ENCODE peak calls at places on chromosomes 7 and 10, in seven cellular contexts. E, F, X, M, R, U and I are unnamed samples.

GRCh38 chr7:116180302-116180701 is 30.0 kb upstream of the TES start:
- DNase-seq in E (peak), F (no peak), X (peak), M (peak), R (peak), U (peak), I (peak)

GRCh38 chr10:130428936-130429335 is 292.7 kb downstream of the GLRX3 start:
- DNase-seq in E (no peak), F (no peak), X (no peak), M (no peak), R (no peak), U (no peak), I (no peak)

GRCh38 chr7:151085691-151086620 is at the start of gene AGAP3:
- DNase-seq in E (peak), F (peak), X (peak), M (peak), R (peak), U (peak), I (peak)

GRCh38 chr7:16926283-16926682 is 44.5 kb upstream of the AGR3 start:
- DNase-seq in E (peak), F (no peak), X (peak), M (peak), R (no peak), U (peak), I (no peak)

GRCh38 chr10:96422525-96422924 is 63.7 kb upstream of the OPALIN start:
- DNase-seq in E (no peak), F (no peak), X (no peak), M (no peak), R (no peak), U (no peak), I (no peak)

GRCh38 chr7:50657341-50657873 is 92.2 kb upstream of the DDC start:
- DNase-seq in E (peak), F (no peak), X (peak), M (no peak), R (no peak), U (peak), I (no peak)

GRCh38 chr7:44275829-44276570 is 49.4 kb downstream of the CAMK2B start:
- DNase-seq in E (no peak), F (peak), X (peak), M (peak), R (peak), U (no peak), I (peak)

GRCh38 chr10:17216901-17217395 is 11.1 kb upstream of the VIM start:
- DNase-seq in E (no peak), F (no peak), X (peak), M (no peak), R (no peak), U (no peak), I (no peak)

GRCh38 chr7:135980665-135981180 is 3.6 kb upstream of the MTPN start:
- DNase-seq in E (peak), F (no peak), X (peak), M (no peak), R (no peak), U (peak), I (no peak)

GRCh38 chr7:135977020-135977741 is at the start of gene MTPN:
- DNase-seq in E (peak), F (peak), X (peak), M (peak), R (peak), U (peak), I (peak)

GRCh38 chr7:135979674-135980660 is 2.8 kb upstream of the MTPN start:
- DNase-seq in E (peak), F (no peak), X (peak), M (no peak), R (no peak), U (peak), I (no peak)

GRCh38 chr7:135977742-135978066 is 545 bp upstream of the MTPN start:
- DNase-seq in E (no peak), F (no peak), X (no peak), M (no peak), R (no peak), U (no peak), I (no peak)

GRCh38 chr7:135978624-135979023 is 1.5 kb upstream of the MTPN start:
- DNase-seq in E (no peak), F (no peak), X (no peak), M (no peak), R (no peak), U (no peak), I (no peak)
- H3K4ac ChIP-seq in E (no peak), F (no peak), X (no peak), M (no peak), R (no peak), U (no peak), I (no peak)

GRCh38 chr10:100462709-100463108 is at the start of gene WNT8B:
- DNase-seq in E (no peak), F (no peak), X (no peak), M (no peak), R (no peak), U (no peak), I (no peak)
- H3K4ac ChIP-seq in E (no peak), F (no peak), X (no peak), M (no peak), R (no peak), U (no peak), I (no peak)

GRCh38 chr10:64261676-64262075 is 740.5 kb downstream of the REEP3 start:
- DNase-seq in E (no peak), F (no peak), X (no peak), M (no peak), R (no peak), U (no peak), I (no peak)
- H3K4ac ChIP-seq in E (no peak), F (no peak), X (no peak), M (no peak), R (no peak), U (no peak), I (no peak)

DNA sequence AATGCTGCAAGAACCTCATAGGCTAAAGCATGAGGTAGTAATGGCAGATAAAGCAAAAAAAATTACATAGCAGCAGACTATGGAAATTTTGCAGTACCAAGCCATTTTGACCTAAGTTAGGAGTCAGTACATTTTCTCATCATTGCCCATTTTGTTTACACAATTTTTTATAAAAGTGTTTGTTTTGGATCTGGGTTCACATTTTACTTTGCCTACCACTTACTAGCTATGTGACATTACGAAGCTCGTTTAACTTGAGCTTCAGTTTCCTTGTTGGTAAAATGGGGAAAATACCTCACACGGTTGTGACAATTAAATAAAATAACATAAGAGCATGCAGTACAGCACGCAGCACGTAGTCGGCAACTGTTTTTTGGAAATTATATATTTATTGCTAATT is 99.6 kb downstream of the ADD3 start:
- DNase-seq in E (no peak), F (no peak), X (no peak), M (no peak), R (no peak), U (no peak), I (no peak)
- H3K4ac ChIP-seq in E (no peak), F (no peak), X (no peak), M (no peak), R (no peak), U (no peak), I (no peak)

DNA sequence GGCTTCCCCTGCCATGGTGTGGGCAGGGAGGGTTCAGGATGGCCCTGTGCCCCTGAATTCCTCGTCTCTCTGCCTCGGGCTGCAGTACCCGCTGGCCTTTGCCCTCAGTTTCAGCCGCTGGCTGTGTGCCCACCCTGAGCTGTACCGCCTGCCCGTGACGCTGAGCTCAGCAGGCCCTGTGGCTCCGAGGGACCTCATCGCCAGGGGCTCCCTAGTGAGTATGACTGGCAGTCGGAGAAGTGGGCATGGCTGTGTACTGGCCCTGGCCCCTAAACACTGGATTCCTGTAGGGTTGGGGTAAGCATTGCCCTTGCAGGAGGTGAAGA is 59.6 kb downstream of the PALD1 start:
- DNase-seq in E (no peak), F (no peak), X (no peak), M (no peak), R (no peak), U (no peak), I (no peak)
- H3K4ac ChIP-seq in E (no peak), F (no peak), X (no peak), M (no peak), R (no peak), U (no peak), I (no peak)

GRCh38 chr7:127177156-127177555 is 75.6 kb downstream of the GRM8 start:
- DNase-seq in E (no peak), F (no peak), X (no peak), M (no peak), R (no peak), U (no peak), I (no peak)
- H3K4ac ChIP-seq in E (no peak), F (no peak), X (no peak), M (no peak), R (no peak), U (no peak), I (no peak)

DNA sequence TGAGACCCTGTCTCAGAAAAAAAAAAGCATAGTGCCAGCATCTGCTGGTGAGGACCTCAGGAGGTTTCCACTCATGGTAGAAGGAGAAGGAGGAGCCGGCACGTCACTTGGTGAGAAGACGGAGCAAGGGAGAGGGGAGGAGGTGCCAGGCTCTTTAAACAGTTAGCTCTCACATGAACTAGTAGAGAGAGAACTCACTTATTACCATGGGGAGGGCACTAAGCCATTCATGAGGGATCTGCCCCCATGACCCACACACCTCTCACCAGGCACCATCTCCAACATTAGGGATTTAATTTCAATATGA is 62.9 kb upstream of the VKORC1L1 start:
- DNase-seq in E (no peak), F (no peak), X (no peak), M (no peak), R (no peak), U (no peak), I (no peak)
- H3K4ac ChIP-seq in E (no peak), F (no peak), X (no peak), M (no peak), R (no peak), U (no peak), I (no peak)

DNA sequence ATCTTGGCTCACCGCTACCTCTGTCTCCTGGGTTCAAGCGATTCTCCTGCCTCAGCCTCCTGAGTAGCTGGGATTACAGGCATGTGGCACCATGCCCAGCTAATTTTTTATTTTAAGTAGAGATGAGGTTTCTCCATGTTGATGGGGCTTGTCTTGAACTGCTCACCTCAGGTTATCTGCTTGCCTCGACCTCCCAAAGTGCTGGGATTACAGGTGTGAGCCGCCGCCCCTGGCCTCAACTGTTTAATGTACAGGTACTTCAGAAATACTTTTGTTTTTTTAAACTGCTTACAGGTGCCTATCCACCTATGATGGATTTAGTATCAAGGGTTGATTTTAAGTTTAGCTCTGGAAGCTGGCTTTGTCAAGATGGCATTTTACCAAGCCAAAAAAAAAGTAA is 55.6 kb downstream of the CDC123 start:
- DNase-seq in E (no peak), F (no peak), X (no peak), M (no peak), R (no peak), U (no peak), I (no peak)
- H3K4ac ChIP-seq in E (no peak), F (no peak), X (no peak), M (no peak), R (no peak), U (no peak), I (no peak)